ENCODE peak calls at places on chromosomes 2 and 18, in six cellular contexts. U is PC-9, O is epithelial cell of esophagus, A is left ventricle myocardium inferior, P is endodermal cell, R is GM12865. F is an unnamed sample.

GRCh38 chr2:40497251-40497859 is 45.5 kb upstream of the SLC8A1 start:
- DNase-seq in U (no peak), O (peak; percentile 26), A (no peak), P (no peak), R (no peak), F (no peak)

GRCh38 chr2:59196511-59196910 is 955.4 kb upstream of the FANCL start:
- DNase-seq in U (no peak), O (peak; percentile 37), A (no peak), P (no peak), R (no peak), F (peak; percentile 93)

GRCh38 chr18:45962461-45962860 is 4.7 kb downstream of the EPG5 start:
- DNase-seq in U (peak; percentile 63), O (peak; percentile 56), A (no peak), P (no peak), R (peak; percentile 35), F (peak; percentile 91)

GRCh38 chr18:56861244-56861643 is 210.1 kb downstream of the WDR7 start:
- DNase-seq in U (no peak), O (no peak), A (no peak), P (no peak), R (no peak), F (peak; percentile 5)

GRCh38 chr2:236673126-236673822 is 103.6 kb downstream of the ACKR3 start:
- DNase-seq in U (no peak), O (no peak), A (no peak), P (peak; percentile 27), R (no peak), F (no peak)

GRCh38 chr2:173555833-173556232 is 201.2 kb downstream of the CDCA7 start:
- DNase-seq in U (no peak), O (peak; percentile 11), A (no peak), P (no peak), R (peak; percentile 27), F (peak; percentile 67)

GRCh38 chr2:152497481-152498052 is 162.6 kb downstream of the FMNL2 start:
- DNase-seq in U (peak; percentile 96), O (peak; percentile 67), A (no peak), P (no peak), R (peak; percentile 50), F (peak; percentile 91)

GRCh38 chr18:79343567-79344207 is 52.0 kb upstream of the NFATC1 start:
- DNase-seq in U (peak; percentile 41), O (peak; percentile 10), A (no peak), P (peak; percentile 27), R (no peak), F (no peak)

GRCh38 chr2:190683802-190684201 is 34.9 kb downstream of the NAB1 start:
- DNase-seq in U (no peak), O (no peak), A (no peak), P (no peak), R (no peak), F (peak; percentile 81)

GRCh38 chr2:208006325-208006724 is 19.0 kb downstream of the PLEKHM3 start:
- DNase-seq in U (no peak), O (peak; percentile 97), A (no peak), P (no peak), R (no peak), F (no peak)

GRCh38 chr2:224951723-224952481 is 90.4 kb downstream of the DOCK10 start:
- DNase-seq in U (no peak), O (no peak), A (no peak), P (no peak), R (peak; percentile 35), F (no peak)

GRCh38 chr2:161681043-161681442 is 56.8 kb downstream of the SLC4A10 start:
- DNase-seq in U (no peak), O (peak; percentile 89), A (no peak), P (no peak), R (no peak), F (peak; percentile 10)

GRCh38 chr18:51382081-51382480 is 184.6 kb upstream of the MEX3C start:
- DNase-seq in U (no peak), O (no peak), A (no peak), P (no peak), R (no peak), F (no peak)

GRCh38 chr2:219384083-219384713 is 3.5 kb downstream of the DNPEP start:
- DNase-seq in U (no peak), O (no peak), A (no peak), P (peak; percentile 73), R (no peak), F (no peak)

GRCh38 chr2:136404925-136405324 is 287.0 kb upstream of the CXCR4 start:
- DNase-seq in U (no peak), O (no peak), A (no peak), P (no peak), R (no peak), F (no peak)

GRCh38 chr2:39881948-39882347 is 102.9 kb upstream of the THUMPD2 start:
- DNase-seq in U (no peak), O (no peak), A (no peak), P (no peak), R (no peak), F (no peak)

GRCh38 chr2:219297766-219298456 is 11.3 kb downstream of the PTPRN start:
- DNase-seq in U (no peak), O (no peak), A (no peak), P (peak; percentile 64), R (no peak), F (peak; percentile 17)

GRCh38 chr2:199757466-199757865 is 93.5 kb downstream of the FTCDNL1 start:
- DNase-seq in U (no peak), O (no peak), A (peak; percentile 45), P (no peak), R (no peak), F (no peak)

GRCh38 chr2:78132391-78133370 is 610.5 kb upstream of the LRRTM4 start:
- DNase-seq in U (no peak), O (no peak), A (no peak), P (no peak), R (no peak), F (no peak)

GRCh38 chr2:179446475-179447141 is 182.0 kb upstream of the SESTD1 start:
- DNase-seq in U (peak; percentile 56), O (peak; percentile 82), A (no peak), P (no peak), R (no peak), F (no peak)

GRCh38 chr18:63683152-63683551 is 19.6 kb upstream of the SERPINB11 start:
- DNase-seq in U (peak; percentile 96), O (peak; percentile 99), A (no peak), P (peak; percentile 81), R (no peak), F (peak; percentile 96)

GRCh38 chr2:152534460-152535131 is 182.7 kb downstream of the PRPF40A start:
- DNase-seq in U (no peak), O (no peak), A (no peak), P (no peak), R (no peak), F (no peak)

GRCh38 chr2:64330691-64331429 is 123.1 kb upstream of the LGALSL start:
- DNase-seq in U (peak; percentile 77), O (peak; percentile 88), A (peak; percentile 67), P (peak; percentile 93), R (peak; percentile 92), F (peak; percentile 95)

GRCh38 chr2:74374509-74375205 is 5.5 kb downstream of the DCTN1 start:
- DNase-seq in U (no peak), O (peak; percentile 84), A (peak; percentile 78), P (peak; percentile 94), R (no peak), F (peak; percentile 73)

GRCh38 chr2:175595139-175595538 is 406.9 kb downstream of the LNPK start:
- DNase-seq in U (no peak), O (no peak), A (no peak), P (peak; percentile 37), R (no peak), F (no peak)

GRCh38 chr18:13756261-13756660 is 29.8 kb downstream of the RNMT start:
- DNase-seq in U (no peak), O (no peak), A (peak; percentile 21), P (no peak), R (no peak), F (no peak)

DNA sequence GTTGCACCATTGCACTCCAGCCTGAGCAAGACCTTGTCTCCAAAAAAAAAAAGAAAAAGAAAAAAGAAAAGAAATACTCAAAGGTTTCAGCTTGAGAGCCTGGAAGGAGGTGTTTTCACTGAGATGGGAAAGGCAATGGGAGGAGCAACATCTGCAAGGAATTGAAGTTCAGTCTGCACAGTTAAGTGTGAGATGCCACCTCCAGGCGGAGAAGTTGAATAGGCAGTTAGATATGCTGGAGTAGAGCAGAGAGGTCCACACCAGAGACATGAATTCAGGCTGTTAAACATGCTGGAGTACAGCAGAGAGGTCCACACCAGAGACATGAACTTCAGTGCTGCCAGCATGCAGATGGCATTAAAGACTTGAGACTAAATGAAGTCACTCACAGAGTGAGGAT is 41.4 kb upstream of the DTNB start:
- DNase-seq in U (peak; percentile 54), O (no peak), A (no peak), P (no peak), R (no peak), F (peak; percentile 39)
- TF ChIP-seq CTCF in U (no peak), O (peak; percentile 25), A (no peak), P (peak; percentile 41), R (no peak), F (peak; percentile 32)

DNA sequence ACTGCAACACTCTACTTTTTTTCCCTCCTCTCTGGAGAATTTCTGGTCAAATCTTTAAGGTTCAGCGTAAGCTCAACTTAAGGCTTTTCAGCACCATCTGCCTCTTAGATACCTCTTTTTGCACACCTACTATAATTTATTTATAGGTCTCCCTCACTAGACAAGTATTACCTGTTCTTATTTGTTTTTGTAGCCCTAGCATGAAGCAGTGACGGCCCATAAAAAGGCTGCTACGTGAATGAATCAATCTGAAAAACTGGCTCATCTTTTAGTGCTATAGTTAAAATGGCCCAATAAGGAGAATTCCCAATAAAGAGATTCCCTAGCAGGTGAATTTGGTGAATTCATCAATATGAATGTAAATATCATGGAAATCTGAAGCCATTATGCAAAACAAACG is 6.5 kb downstream of the RNF149 start:
- DNase-seq in U (peak; percentile 42), O (peak; percentile 31), A (no peak), P (no peak), R (no peak), F (no peak)
- H3K4me3 ChIP-seq in U (no peak overlapping the region), O (no peak overlapping the region), A (no peak overlapping the region), P (no peak overlapping the region), R (no peak overlapping the region), F (no peak overlapping the region)

DNA sequence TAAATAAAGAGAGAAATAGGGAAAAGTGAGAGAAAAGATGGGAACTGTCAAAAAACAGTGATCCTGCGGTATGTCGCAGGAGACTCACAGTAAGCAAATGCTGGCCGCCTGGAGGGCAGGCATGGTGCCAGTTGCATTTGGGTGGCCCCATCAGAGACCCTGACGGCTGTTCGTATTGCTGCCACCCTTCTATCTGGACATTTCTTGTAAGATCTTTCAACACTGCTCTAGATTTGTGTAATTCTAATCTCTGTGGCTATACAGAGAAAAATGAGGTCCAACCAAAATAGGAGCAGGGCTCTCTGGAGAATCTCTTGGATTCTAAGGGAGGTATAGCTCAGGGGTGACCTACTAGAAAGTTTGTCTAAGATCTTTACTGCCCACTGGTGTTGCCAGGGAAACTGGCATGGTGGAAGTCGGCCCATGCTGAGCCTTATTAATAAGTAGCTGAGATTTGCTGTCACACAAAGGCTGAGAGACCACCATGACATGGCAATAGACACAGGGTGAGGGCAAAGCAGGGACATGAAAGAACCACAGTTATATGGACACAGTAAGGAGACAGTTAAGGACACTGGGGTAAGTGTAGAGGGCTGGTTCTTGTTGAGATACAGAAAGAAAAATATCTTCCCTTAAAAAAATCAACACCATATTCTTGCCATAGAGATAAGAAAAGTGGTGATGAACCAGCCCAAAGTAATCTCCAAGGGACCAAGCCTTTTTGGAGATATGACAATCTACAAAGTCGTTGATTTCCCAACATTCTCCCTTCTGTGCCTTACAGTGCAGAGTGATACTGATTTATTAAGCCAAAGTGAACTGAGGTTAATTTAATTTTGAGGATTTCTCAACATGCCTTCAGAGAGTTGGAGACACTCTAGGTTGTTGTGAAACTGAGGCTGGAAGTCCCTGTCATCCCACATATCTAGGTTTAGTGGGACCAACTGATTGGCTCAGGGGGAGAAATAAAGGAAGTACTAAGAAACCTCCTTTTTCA is 26.3 kb upstream of the FZD7 start:
- DNase-seq in U (no peak), O (no peak), A (peak; percentile 46), P (no peak), R (peak; percentile 21), F (peak; percentile 9)
- TF ChIP-seq CTCF in U (no peak), O (peak; percentile 5), A (no peak), P (no peak), R (peak; percentile 13), F (peak; percentile 20)

GRCh38 chr2:26849056-26850001 is 1.4 kb downstream of the DPYSL5 start:
- DNase-seq in U (no peak), O (no peak), A (no peak), P (peak; percentile 81), R (no peak), F (no peak)
- H3K4me3 ChIP-seq in U (no peak overlapping the region), O (no peak overlapping the region), A (peak overlapping the region; percentile 61), P (peak overlapping the region; percentile 76), R (no peak overlapping the region), F (no peak overlapping the region)

F was measured in choroid plexus epithelial cell.